ENCODE peak calls at places on chromosomes 11 and 22, in eight cellular contexts. One of them, this sample, is unnamed.

GRCh38 chr11:78290293-78291176 is 101.8 kb downstream of the USP35 start:
- DNase-seq in progenitor cell of endocrine pancreas: no peak
- DNase-seq in GM10248: no peak
- DNase-seq in HFF-Myc: no peak
- DNase-seq in BJ: peak
- DNase-seq in CD8-positive, alpha-beta T cell: no peak
- DNase-seq in AG09319: peak
- DNase-seq in nephron progenitor cell: no peak
- DNase-seq in this sample: no peak

GRCh38 chr11:75768909-75769771 is 562 bp downstream of the DGAT2 start:
- DNase-seq in progenitor cell of endocrine pancreas: no peak
- DNase-seq in GM10248: no peak
- DNase-seq in HFF-Myc: no peak
- DNase-seq in BJ: no peak
- DNase-seq in CD8-positive, alpha-beta T cell: no peak
- DNase-seq in AG09319: no peak
- DNase-seq in nephron progenitor cell: no peak
- DNase-seq in this sample: peak

GRCh38 chr11:73265853-73266643 is 6.1 kb upstream of the P2RY6 start:
- DNase-seq in progenitor cell of endocrine pancreas: no peak
- DNase-seq in GM10248: no peak
- DNase-seq in HFF-Myc: no peak
- DNase-seq in BJ: no peak
- DNase-seq in CD8-positive, alpha-beta T cell: no peak
- DNase-seq in AG09319: no peak
- DNase-seq in nephron progenitor cell: peak
- DNase-seq in this sample: no peak

GRCh38 chr11:93652161-93652597 is 9.3 kb upstream of the CEP295 start:
- DNase-seq in progenitor cell of endocrine pancreas: peak
- DNase-seq in GM10248: peak
- DNase-seq in HFF-Myc: peak
- DNase-seq in BJ: no peak
- DNase-seq in CD8-positive, alpha-beta T cell: peak
- DNase-seq in AG09319: peak
- DNase-seq in nephron progenitor cell: peak
- DNase-seq in this sample: no peak

GRCh38 chr11:97722065-97722464 is 1298.7 kb upstream of the CNTN5 start:
- DNase-seq in progenitor cell of endocrine pancreas: no peak
- DNase-seq in GM10248: no peak
- DNase-seq in HFF-Myc: no peak
- DNase-seq in BJ: no peak
- DNase-seq in CD8-positive, alpha-beta T cell: no peak
- DNase-seq in AG09319: no peak
- DNase-seq in nephron progenitor cell: no peak
- DNase-seq in this sample: no peak

GRCh38 chr11:5608778-5609177 is 12.3 kb downstream of the TRIM6 start:
- DNase-seq in progenitor cell of endocrine pancreas: no peak
- DNase-seq in GM10248: no peak
- DNase-seq in HFF-Myc: no peak
- DNase-seq in BJ: no peak
- DNase-seq in CD8-positive, alpha-beta T cell: no peak
- DNase-seq in AG09319: no peak
- DNase-seq in nephron progenitor cell: no peak
- DNase-seq in this sample: no peak

GRCh38 chr11:4025248-4025956 is 69.2 kb upstream of the RRM1 start:
- DNase-seq in progenitor cell of endocrine pancreas: no peak
- DNase-seq in GM10248: no peak
- DNase-seq in HFF-Myc: no peak
- DNase-seq in BJ: no peak
- DNase-seq in CD8-positive, alpha-beta T cell: no peak
- DNase-seq in AG09319: peak
- DNase-seq in nephron progenitor cell: no peak
- DNase-seq in this sample: no peak

GRCh38 chr11:120689591-120689990 is 178.0 kb downstream of the GRIK4 start:
- DNase-seq in progenitor cell of endocrine pancreas: no peak
- DNase-seq in GM10248: no peak
- DNase-seq in HFF-Myc: no peak
- DNase-seq in BJ: no peak
- DNase-seq in CD8-positive, alpha-beta T cell: no peak
- DNase-seq in AG09319: no peak
- DNase-seq in nephron progenitor cell: no peak
- DNase-seq in this sample: no peak

GRCh38 chr11:102459393-102459792 is 6.8 kb upstream of the TMEM123 start:
- DNase-seq in progenitor cell of endocrine pancreas: no peak
- DNase-seq in GM10248: no peak
- DNase-seq in HFF-Myc: no peak
- DNase-seq in BJ: no peak
- DNase-seq in CD8-positive, alpha-beta T cell: no peak
- DNase-seq in AG09319: no peak
- DNase-seq in nephron progenitor cell: no peak
- DNase-seq in this sample: no peak

GRCh38 chr11:64385953-64386704 is 27.2 kb downstream of the RPS6KA4 start:
- DNase-seq in progenitor cell of endocrine pancreas: no peak
- DNase-seq in GM10248: no peak
- DNase-seq in HFF-Myc: no peak
- DNase-seq in BJ: peak
- DNase-seq in CD8-positive, alpha-beta T cell: no peak
- DNase-seq in AG09319: no peak
- DNase-seq in nephron progenitor cell: no peak
- DNase-seq in this sample: no peak

GRCh38 chr11:45280449-45280848 is 5.7 kb downstream of the SYT13 start:
- DNase-seq in progenitor cell of endocrine pancreas: no peak
- DNase-seq in GM10248: no peak
- DNase-seq in HFF-Myc: no peak
- DNase-seq in BJ: no peak
- DNase-seq in CD8-positive, alpha-beta T cell: no peak
- DNase-seq in AG09319: no peak
- DNase-seq in nephron progenitor cell: no peak
- DNase-seq in this sample: no peak

GRCh38 chr22:20117656-20118571 is 888 bp upstream of the TRMT2A start:
- DNase-seq in progenitor cell of endocrine pancreas: no peak
- DNase-seq in GM10248: peak
- DNase-seq in HFF-Myc: no peak
- DNase-seq in BJ: no peak
- DNase-seq in CD8-positive, alpha-beta T cell: peak
- DNase-seq in AG09319: no peak
- DNase-seq in nephron progenitor cell: peak
- DNase-seq in this sample: peak

DNA sequence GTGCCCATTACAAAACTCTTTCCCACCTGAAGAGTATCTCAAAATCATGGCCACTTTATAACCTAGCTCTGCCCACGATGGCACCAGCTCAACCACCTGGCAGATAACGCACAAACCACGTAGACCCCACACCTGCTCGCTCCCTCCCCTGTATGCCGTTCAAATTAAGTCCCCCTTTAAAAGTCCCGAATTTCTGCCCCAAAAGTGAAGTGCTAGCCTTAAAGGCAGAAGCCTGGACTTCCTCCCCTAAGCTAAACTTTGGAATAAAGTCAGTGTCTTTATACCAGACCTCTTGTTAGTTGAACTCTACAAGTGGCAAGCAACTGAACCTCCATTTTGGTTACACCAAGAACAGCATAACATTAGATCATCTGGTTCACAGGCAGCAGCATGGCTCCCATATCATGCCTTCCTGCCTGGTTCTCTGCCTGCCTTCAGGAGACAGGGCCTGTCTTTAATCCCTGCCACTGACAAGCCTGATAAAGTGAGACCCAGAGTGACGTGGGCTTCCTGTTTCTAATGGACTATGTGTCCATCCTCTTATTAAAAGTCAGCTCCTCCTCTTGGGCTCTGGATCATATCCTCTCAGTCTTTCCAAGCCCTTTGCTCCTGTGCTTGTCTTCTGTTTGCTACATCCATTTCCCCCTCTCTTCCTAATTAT is 32.6 kb upstream of the NNMT start:
- DNase-seq in progenitor cell of endocrine pancreas: no peak
- DNase-seq in GM10248: no peak
- DNase-seq in HFF-Myc: no peak
- DNase-seq in BJ: no peak
- DNase-seq in CD8-positive, alpha-beta T cell: no peak
- DNase-seq in AG09319: no peak
- DNase-seq in nephron progenitor cell: no peak
- DNase-seq in this sample: no peak
- TF ChIP-seq CTCF in progenitor cell of endocrine pancreas: no peak
- TF ChIP-seq CTCF in GM10248: no peak
- TF ChIP-seq CTCF in HFF-Myc: no peak
- TF ChIP-seq CTCF in BJ: no peak
- TF ChIP-seq CTCF in CD8-positive, alpha-beta T cell: no peak
- TF ChIP-seq CTCF in AG09319: no peak
- TF ChIP-seq CTCF in nephron progenitor cell: no peak
- TF ChIP-seq CTCF in this sample: no peak

DNA sequence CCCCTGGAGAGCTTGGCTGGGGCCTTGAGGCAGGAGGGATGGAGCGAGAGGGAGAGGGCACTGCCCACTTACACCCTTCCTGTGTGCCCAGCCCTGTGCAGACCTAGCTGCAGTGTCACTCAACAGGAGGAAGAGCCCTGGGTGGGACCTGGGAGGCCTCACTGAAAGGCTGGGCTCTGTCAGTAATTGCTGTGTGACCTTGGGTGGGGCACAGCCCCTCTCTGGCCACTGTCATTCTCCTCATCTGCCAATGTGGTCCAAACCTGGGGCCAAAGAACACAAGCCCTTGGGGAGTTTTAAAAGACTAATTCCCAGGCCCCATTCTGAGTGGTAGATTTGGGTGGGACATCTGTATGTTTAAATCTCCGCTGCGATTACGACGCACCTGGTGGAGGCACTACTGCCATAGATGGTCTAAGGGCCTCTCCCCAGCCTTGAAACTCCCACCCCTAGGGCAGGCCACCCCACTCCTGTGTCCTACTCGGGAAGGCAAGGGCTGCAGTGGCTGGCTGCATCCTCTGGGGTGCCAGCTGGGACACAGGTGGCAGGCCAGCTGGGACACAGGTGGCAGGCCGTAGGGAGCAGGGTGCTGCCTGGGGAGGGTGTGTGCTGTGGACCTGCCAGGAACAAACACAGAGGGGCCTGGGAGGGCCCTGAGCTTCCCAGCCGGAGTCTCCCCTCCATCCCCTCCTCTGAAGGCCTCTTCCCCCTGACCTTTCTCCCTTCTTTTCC is 12.3 kb upstream of the SOX10 start:
- DNase-seq in progenitor cell of endocrine pancreas: no peak
- DNase-seq in GM10248: no peak
- DNase-seq in HFF-Myc: no peak
- DNase-seq in BJ: no peak
- DNase-seq in CD8-positive, alpha-beta T cell: no peak
- DNase-seq in AG09319: no peak
- DNase-seq in nephron progenitor cell: no peak
- DNase-seq in this sample: no peak
- TF ChIP-seq CTCF in progenitor cell of endocrine pancreas: no peak
- TF ChIP-seq CTCF in GM10248: no peak
- TF ChIP-seq CTCF in HFF-Myc: no peak
- TF ChIP-seq CTCF in BJ: no peak
- TF ChIP-seq CTCF in CD8-positive, alpha-beta T cell: no peak
- TF ChIP-seq CTCF in AG09319: no peak
- TF ChIP-seq CTCF in nephron progenitor cell: no peak
- TF ChIP-seq CTCF in this sample: no peak

GRCh38 chr11:57546869-57547518 is 9.6 kb downstream of the SMTNL1 start:
- DNase-seq in progenitor cell of endocrine pancreas: no peak
- DNase-seq in GM10248: peak
- DNase-seq in HFF-Myc: no peak
- DNase-seq in BJ: no peak
- DNase-seq in CD8-positive, alpha-beta T cell: no peak
- DNase-seq in AG09319: no peak
- DNase-seq in nephron progenitor cell: peak
- DNase-seq in this sample: peak
- TF ChIP-seq CTCF in progenitor cell of endocrine pancreas: no peak
- TF ChIP-seq CTCF in GM10248: no peak
- TF ChIP-seq CTCF in HFF-Myc: no peak
- TF ChIP-seq CTCF in BJ: peak
- TF ChIP-seq CTCF in CD8-positive, alpha-beta T cell: no peak
- TF ChIP-seq CTCF in AG09319: peak
- TF ChIP-seq CTCF in nephron progenitor cell: no peak
- TF ChIP-seq CTCF in this sample: no peak

GRCh38 chr22:44362249-44363040 is 49.7 kb upstream of the SHISAL1 start:
- DNase-seq in progenitor cell of endocrine pancreas: no peak
- DNase-seq in GM10248: no peak
- DNase-seq in HFF-Myc: no peak
- DNase-seq in BJ: no peak
- DNase-seq in CD8-positive, alpha-beta T cell: no peak
- DNase-seq in AG09319: no peak
- DNase-seq in nephron progenitor cell: no peak
- DNase-seq in this sample: no peak

GRCh38 chr22:44360306-44360685 is 47.5 kb upstream of the SHISAL1 start:
- DNase-seq in progenitor cell of endocrine pancreas: no peak
- DNase-seq in GM10248: no peak
- DNase-seq in HFF-Myc: no peak
- DNase-seq in BJ: no peak
- DNase-seq in CD8-positive, alpha-beta T cell: no peak
- DNase-seq in AG09319: no peak
- DNase-seq in nephron progenitor cell: no peak
- DNase-seq in this sample: no peak

GRCh38 chr22:44361391-44362126 is 48.8 kb upstream of the SHISAL1 start:
- DNase-seq in progenitor cell of endocrine pancreas: no peak
- DNase-seq in GM10248: no peak
- DNase-seq in HFF-Myc: no peak
- DNase-seq in BJ: no peak
- DNase-seq in CD8-positive, alpha-beta T cell: no peak
- DNase-seq in AG09319: no peak
- DNase-seq in nephron progenitor cell: no peak
- DNase-seq in this sample: no peak

GRCh38 chr22:44359496-44360110 is 46.9 kb upstream of the SHISAL1 start:
- DNase-seq in progenitor cell of endocrine pancreas: no peak
- DNase-seq in GM10248: no peak
- DNase-seq in HFF-Myc: no peak
- DNase-seq in BJ: no peak
- DNase-seq in CD8-positive, alpha-beta T cell: no peak
- DNase-seq in AG09319: no peak
- DNase-seq in nephron progenitor cell: no peak
- DNase-seq in this sample: no peak

DNA sequence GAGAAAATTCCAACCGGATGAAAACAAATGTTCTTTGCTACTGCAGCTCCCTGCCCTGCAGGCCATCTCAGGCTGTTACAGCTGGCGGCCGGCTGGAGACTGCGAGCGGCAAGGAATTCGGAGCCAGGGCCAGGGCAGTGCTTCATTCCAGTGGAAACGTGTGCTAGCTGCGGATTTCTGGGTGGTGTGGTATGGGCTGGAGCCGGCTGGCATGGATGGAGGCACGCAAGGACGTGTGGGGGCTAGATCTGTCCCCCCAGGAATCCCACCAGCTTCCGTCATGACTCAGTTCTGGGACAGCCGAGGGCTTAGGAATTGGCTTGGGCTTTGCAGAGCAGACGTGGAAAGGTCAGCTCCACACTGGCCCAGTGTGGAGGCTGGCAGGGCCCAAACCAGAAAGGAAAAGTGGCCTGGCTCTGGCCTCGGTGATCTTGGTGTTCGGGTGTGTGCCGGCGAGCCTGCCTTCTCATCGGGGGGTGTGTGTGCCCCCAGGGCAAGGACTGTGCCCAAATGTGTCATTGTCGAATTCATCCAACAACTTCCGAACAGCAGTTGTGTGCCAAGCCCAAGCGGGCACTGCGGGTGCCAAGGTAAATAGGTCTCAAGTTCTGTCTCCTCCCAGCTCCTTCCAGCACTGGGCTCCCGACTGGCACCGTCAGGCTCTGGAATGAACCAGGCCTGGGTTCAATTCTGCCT is 48.1 kb upstream of the SHISAL1 start:
- DNase-seq in progenitor cell of endocrine pancreas: no peak
- DNase-seq in GM10248: no peak
- DNase-seq in HFF-Myc: peak
- DNase-seq in BJ: peak
- DNase-seq in CD8-positive, alpha-beta T cell: no peak
- DNase-seq in AG09319: peak
- DNase-seq in nephron progenitor cell: no peak
- DNase-seq in this sample: no peak
- TF ChIP-seq CTCF in progenitor cell of endocrine pancreas: peak
- TF ChIP-seq CTCF in GM10248: no peak
- TF ChIP-seq CTCF in HFF-Myc: peak
- TF ChIP-seq CTCF in BJ: peak
- TF ChIP-seq CTCF in CD8-positive, alpha-beta T cell: no peak
- TF ChIP-seq CTCF in AG09319: peak
- TF ChIP-seq CTCF in nephron progenitor cell: no peak
- TF ChIP-seq CTCF in this sample: no peak

GRCh38 chr22:39808087-39808486 is 85.5 kb downstream of the ENTHD1 start:
- DNase-seq in progenitor cell of endocrine pancreas: no peak
- DNase-seq in GM10248: no peak
- DNase-seq in HFF-Myc: no peak
- DNase-seq in BJ: no peak
- DNase-seq in CD8-positive, alpha-beta T cell: peak
- DNase-seq in AG09319: no peak
- DNase-seq in nephron progenitor cell: peak
- DNase-seq in this sample: no peak
- TF ChIP-seq CTCF in progenitor cell of endocrine pancreas: peak
- TF ChIP-seq CTCF in GM10248: no peak
- TF ChIP-seq CTCF in HFF-Myc: peak
- TF ChIP-seq CTCF in BJ: peak
- TF ChIP-seq CTCF in CD8-positive, alpha-beta T cell: no peak
- TF ChIP-seq CTCF in AG09319: peak
- TF ChIP-seq CTCF in nephron progenitor cell: peak
- TF ChIP-seq CTCF in this sample: no peak

This sample was measured in GM13976.